ENCODE peak calls at places on chromosomes 11 and 22, in six cellular contexts. F is skeletal muscle cell, D is uterus, X is heart left ventricle, T is suprapubic skin, R is astrocyte of the spinal cord. V is an unnamed sample.

GRCh38 chr11:116352881-116353280 is 419.9 kb downstream of the BUD13 start:
- DNase-seq in F (no peak), D (no peak), X (no peak), R (no peak), T (no peak), V (no peak)

GRCh38 chr11:68040121-68040956 is 1.5 kb downstream of the TCIRG1 start:
- DNase-seq in T (peak; percentile 84), D (peak; percentile 75), R (peak; percentile 69), X (peak; percentile 76), F (peak; percentile 38), V (no peak)

GRCh38 chr11:47864910-47865309 is 16.8 kb upstream of the NUP160 start:
- DNase-seq in T (no peak), F (no peak), D (no peak), R (no peak), X (no peak), V (no peak)

GRCh38 chr11:109037856-109038780 is 373.2 kb downstream of the DDX10 start:
- DNase-seq in X (no peak), D (no peak), R (peak; percentile 84), F (peak; percentile 73), T (no peak), V (peak; percentile 86)

GRCh38 chr22:25845985-25846745 is 104.2 kb downstream of the MYO18B start:
- DNase-seq in F (no peak), X (no peak), T (no peak), R (no peak), D (no peak), V (no peak)

GRCh38 chr11:8839957-8840945 is 70.7 kb upstream of the AKIP1 start:
- DNase-seq in X (peak; percentile 40), D (no peak), F (no peak), R (peak; percentile 33), T (no peak), V (no peak)

GRCh38 chr11:75950141-75950540 is 135.1 kb downstream of the UVRAG start:
- DNase-seq in R (no peak), D (no peak), F (no peak), T (no peak), X (no peak), V (no peak)

GRCh38 chr11:107606122-107606521 is 15.2 kb downstream of the ELMOD1 start:
- DNase-seq in X (no peak), D (no peak), T (no peak), R (no peak), F (no peak), V (no peak)

GRCh38 chr22:22111267-22111751 is 128.7 kb upstream of the TOP3B start:
- DNase-seq in T (no peak), D (no peak), X (no peak), R (peak; percentile 78), F (peak; percentile 56), V (peak; percentile 49)

GRCh38 chr11:70716986-70717775 is 318.9 kb downstream of the CTTN start:
- DNase-seq in D (no peak), X (no peak), R (peak; percentile 9), T (no peak), F (no peak), V (no peak)

GRCh38 chr11:69337211-69337721 is 43.3 kb downstream of the MYEOV start:
- DNase-seq in T (no peak), D (no peak), R (peak; percentile 27), X (no peak), F (no peak), V (no peak)

GRCh38 chr22:50059881-50060262 is 1.8 kb upstream of the TTLL8 start:
- DNase-seq in D (no peak), X (no peak), T (no peak), R (no peak), F (no peak), V (no peak)

GRCh38 chr22:50057292-50057867 is 718 bp downstream of the TTLL8 start:
- DNase-seq in F (no peak), R (no peak), D (no peak), X (no peak), T (no peak), V (no peak)

GRCh38 chr22:50059185-50059880 is 1.2 kb upstream of the TTLL8 start:
- DNase-seq in D (peak; percentile 37), X (no peak), R (no peak), F (no peak), T (no peak), V (no peak)

GRCh38 chr22:50057868-50058311 is at the start of gene TTLL8:
- DNase-seq in X (no peak), D (no peak), R (no peak), T (no peak), F (no peak), V (no peak)

DNA sequence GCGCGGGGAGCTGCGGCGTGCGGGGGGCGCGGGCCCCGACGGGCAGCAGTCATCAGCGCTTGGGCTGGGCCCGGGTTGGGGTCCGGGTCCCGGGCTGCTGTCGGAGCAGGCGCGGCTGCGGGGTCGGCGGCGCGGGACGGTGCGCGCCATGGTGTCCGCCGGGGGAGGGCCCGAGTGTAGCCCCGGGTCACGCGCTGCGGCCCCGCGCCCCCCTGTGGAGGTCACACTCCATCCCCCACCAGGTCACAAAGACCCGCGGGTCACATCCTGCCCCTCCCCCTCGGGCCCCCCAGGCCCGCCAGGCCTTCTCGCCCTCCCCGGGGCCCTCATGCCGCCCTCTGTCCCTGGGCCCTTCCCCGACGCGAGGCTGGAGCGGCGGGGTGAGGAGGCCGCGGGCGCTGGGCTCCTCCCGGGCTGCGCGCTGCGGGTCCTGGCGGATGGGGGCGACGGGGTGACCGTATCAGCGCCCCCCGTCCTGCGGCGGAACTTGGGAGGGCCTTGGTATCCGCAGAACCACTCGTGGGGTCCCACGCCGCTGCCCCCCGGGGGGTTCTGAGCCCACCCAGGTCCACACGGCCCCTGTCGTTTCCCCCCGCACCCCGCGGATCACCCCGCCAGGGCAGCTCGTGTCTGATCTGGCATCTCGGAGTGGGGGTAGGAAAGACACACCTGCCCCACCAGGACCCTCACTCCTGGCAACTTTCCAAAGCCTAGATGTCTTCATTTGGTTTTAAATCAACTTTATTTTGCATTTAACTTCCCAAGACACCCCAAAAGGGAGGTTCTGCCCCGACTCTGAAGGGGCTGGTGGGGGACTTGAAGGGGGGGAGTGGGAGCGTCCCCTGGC is 463 bp upstream of the TTLL8 start:
- DNase-seq in X (no peak), R (no peak), T (no peak), D (no peak), F (no peak), V (no peak)
- H3K4me3 ChIP-seq in X (peak overlapping the region; percentile 17), R (no peak overlapping the region), T (peak overlapping the region; percentile 15), D (no peak overlapping the region), F (no peak overlapping the region), V (no peak overlapping the region)

GRCh38 chr11:110490886-110491285 is 61.1 kb downstream of the FDX1 start:
- DNase-seq in D (no peak), X (no peak), T (no peak), F (peak; percentile 63), R (peak; percentile 20), V (no peak)
- H3K4me3 ChIP-seq in D (no peak overlapping the region), X (no peak overlapping the region), T (no peak overlapping the region), F (no peak overlapping the region), R (no peak overlapping the region), V (no peak overlapping the region)

DNA sequence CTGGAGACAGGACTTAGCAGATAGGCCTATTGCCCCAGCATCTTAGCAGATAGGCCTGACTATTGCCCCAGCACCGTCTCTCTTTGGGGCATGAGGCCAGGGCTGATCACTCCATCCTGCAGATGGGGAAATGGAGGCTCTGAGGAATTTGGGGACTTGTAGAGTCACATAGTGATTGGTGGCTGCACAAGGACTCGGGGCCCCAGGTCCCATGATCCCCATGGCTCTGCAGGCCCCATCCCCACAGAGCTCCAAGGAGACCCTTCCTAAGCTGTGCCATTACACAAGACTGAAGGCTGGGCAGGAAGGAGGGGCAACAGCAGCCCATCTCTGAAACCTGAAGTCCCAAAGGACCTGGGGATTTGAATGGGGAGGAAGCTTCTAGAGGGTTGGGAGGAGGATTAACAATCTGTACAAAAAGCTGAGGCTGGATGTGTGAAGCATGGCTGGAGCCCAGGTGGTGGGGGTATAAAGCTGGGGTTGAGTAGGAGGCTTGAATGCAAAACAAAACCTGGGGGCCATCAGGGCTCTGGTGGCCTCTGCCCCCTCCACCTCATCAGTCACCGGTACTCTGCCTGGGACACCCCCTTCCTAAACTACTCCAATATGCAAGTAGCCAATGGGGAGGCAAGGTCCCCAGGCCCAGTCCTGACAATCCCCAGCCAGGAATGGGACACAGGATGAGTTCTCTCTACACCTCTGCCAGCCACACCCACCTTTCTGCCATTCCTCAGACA is 1.5 kb downstream of the ARAP1 start:
- DNase-seq in F (no peak), X (no peak), T (no peak), R (no peak), D (no peak), V (no peak)
- H3K4me3 ChIP-seq in F (no peak overlapping the region), X (no peak overlapping the region), T (no peak overlapping the region), R (no peak overlapping the region), D (no peak overlapping the region), V (no peak overlapping the region)

DNA sequence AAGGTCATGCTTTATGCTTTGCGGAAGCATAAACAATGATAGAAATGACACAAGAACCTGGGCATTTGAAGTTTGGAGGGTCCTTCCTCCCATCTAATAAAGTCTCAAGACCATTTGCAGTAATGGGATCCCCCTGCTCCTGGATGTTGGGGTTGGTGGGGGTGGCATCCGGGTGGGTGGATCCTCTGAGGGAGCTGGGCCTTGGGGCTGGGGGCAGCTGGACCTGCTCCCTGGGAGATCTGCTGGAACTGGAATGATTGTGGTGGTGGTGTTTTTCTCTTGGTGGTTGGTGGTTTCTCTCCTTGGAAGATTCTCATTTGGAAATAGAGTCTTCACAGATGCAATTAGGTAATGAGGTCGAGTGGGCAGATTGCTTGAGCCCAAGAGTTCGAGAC is 2.2 kb upstream of the NAP1L4 start:
- DNase-seq in X (no peak), T (peak; percentile 47), R (no peak), D (no peak), F (no peak), V (no peak)
- H3K4me3 ChIP-seq in X (no peak overlapping the region), T (no peak overlapping the region), R (no peak overlapping the region), D (no peak overlapping the region), F (no peak overlapping the region), V (no peak overlapping the region)

DNA sequence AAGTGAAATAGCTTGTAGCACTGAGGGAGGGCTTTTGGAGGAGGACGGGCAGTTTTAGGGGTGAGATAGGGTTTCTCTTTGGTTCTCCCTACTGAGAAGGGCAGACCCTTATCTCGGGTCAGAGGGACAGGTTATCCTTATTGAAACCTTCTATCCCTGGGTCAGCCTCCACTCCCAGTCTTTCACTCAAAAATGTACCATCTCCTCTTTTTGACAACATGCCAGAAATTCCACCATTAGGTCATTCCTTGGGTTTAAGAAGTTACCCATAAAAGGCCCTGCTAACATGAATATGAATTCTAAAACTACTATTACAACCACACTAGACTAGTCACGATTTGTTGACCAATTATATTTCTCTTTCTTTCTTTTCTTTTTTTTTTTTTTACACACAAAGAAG is 416.6 kb downstream of the MIAT start:
- DNase-seq in D (no peak), F (no peak), X (no peak), T (no peak), R (no peak), V (no peak)
- H3K4me3 ChIP-seq in D (no peak overlapping the region), F (no peak overlapping the region), X (no peak overlapping the region), T (no peak overlapping the region), R (no peak overlapping the region), V (no peak overlapping the region)